ENCODE peak calls at places on chromosomes 6 and 20, in five cellular contexts. S is A549, R is body of pancreas, Z is adrenal gland, A is IMR-90. Q is an unnamed sample. For H3K4me1, the result is how much of the 10 kb centered on the place peaks cover.

GRCh38 chr20:34220581-34220980 is 20.6 kb upstream of the ASIP start:
- DNase-seq in S (no peak), R (no peak), A (peak), Z (no peak), Q (no peak)

GRCh38 chr6:138540468-138540867 is 41.2 kb upstream of the NHSL1 start:
- DNase-seq in A (peak), Z (no peak), R (no peak), S (no peak), Q (no peak)

GRCh38 chr6:25863360-25863759 is 10.7 kb downstream of the SLC17A3 start:
- DNase-seq in A (no peak), R (no peak), S (no peak), Z (no peak), Q (no peak)

GRCh38 chr20:47551841-47552240 is 50.2 kb downstream of the NCOA3 start:
- DNase-seq in A (no peak), S (peak), Z (no peak), R (peak), Q (no peak)

GRCh38 chr6:150417899-150418824 is 49.4 kb downstream of the IYD start:
- DNase-seq in S (peak), Z (peak), R (peak), A (peak), Q (no peak)

GRCh38 chr6:81075974-81076373 is 676.5 kb downstream of the TENT5A start:
- DNase-seq in R (no peak), S (no peak), Z (no peak), A (peak), Q (no peak)

GRCh38 chr6:150934380-150934779 is 68.9 kb downstream of the MTHFD1L start:
- DNase-seq in S (peak), R (no peak), Z (no peak), A (peak), Q (no peak)

GRCh38 chr6:43838276-43839036 is 68.4 kb downstream of the VEGFA start:
- DNase-seq in A (peak), S (peak), R (peak), Z (peak), Q (peak)

GRCh38 chr20:56373942-56374341 is 15.2 kb downstream of the FAM210B start:
- DNase-seq in A (peak), S (peak), R (peak), Z (no peak), Q (no peak)

GRCh38 chr20:48563191-48563884 is 264.5 kb downstream of the PREX1 start:
- DNase-seq in S (no peak), R (no peak), Z (no peak), A (no peak), Q (no peak)

GRCh38 chr6:166434336-166434735 is 51.6 kb upstream of the MPC1 start:
- DNase-seq in R (no peak), Z (no peak), S (no peak), A (no peak), Q (peak)

GRCh38 chr20:56111951-56112730 is 106.8 kb upstream of the CBLN4 start:
- DNase-seq in A (no peak), R (no peak), Z (no peak), S (no peak), Q (no peak)

GRCh38 chr6:9292975-9293374 is 857.6 kb upstream of the SLC35B3 start:
- DNase-seq in S (no peak), R (no peak), Z (no peak), A (peak), Q (no peak)

GRCh38 chr6:70234561-70235236 is 68.2 kb downstream of the COL9A1 start:
- DNase-seq in Z (no peak), S (no peak), R (no peak), A (no peak), Q (no peak)

GRCh38 chr6:19210849-19211590 is 626.1 kb upstream of the ID4 start:
- DNase-seq in S (peak), A (no peak), R (peak), Z (no peak), Q (no peak)

GRCh38 chr6:105372862-105373182 is 30.1 kb downstream of the PREP start:
- DNase-seq in S (no peak), R (no peak), A (no peak), Z (no peak), Q (peak)

GRCh38 chr20:13259921-13260320 is 38.8 kb downstream of the ISM1 start:
- DNase-seq in A (no peak), Z (no peak), S (no peak), R (peak), Q (no peak)

GRCh38 chr20:38302721-38303120 is 1.2 kb upstream of the BPI start:
- DNase-seq in Z (no peak), S (no peak), R (no peak), A (no peak), Q (no peak)
- H3K4me1 ChIP-seq in Z (under half), S (under half), R (under half), A (under half), Q (under half)

GRCh38 chr6:331622-332521 is 39.6 kb downstream of the DUSP22 start:
- DNase-seq in A (no peak), R (no peak), S (no peak), Z (no peak), Q (no peak)
- TF ChIP-seq POLR2A in A (no peak), R (no peak), S (no peak), Z (no peak), Q (no peak)

GRCh38 chr6:136011475-136011874 is 160.0 kb downstream of the PDE7B start:
- DNase-seq in S (no peak), Z (no peak), A (peak), R (no peak), Q (no peak)
- H3K4me1 ChIP-seq in S (half or more), Z (under half), A (under half), R (under half), Q (under half)

GRCh38 chr6:111483736-111484654 is 977 bp upstream of the REV3L start:
- DNase-seq in A (peak), R (peak), S (peak), Z (peak), Q (peak)
- TF ChIP-seq POLR2A in A (peak), R (peak), S (peak), Z (peak), Q (no peak)

DNA sequence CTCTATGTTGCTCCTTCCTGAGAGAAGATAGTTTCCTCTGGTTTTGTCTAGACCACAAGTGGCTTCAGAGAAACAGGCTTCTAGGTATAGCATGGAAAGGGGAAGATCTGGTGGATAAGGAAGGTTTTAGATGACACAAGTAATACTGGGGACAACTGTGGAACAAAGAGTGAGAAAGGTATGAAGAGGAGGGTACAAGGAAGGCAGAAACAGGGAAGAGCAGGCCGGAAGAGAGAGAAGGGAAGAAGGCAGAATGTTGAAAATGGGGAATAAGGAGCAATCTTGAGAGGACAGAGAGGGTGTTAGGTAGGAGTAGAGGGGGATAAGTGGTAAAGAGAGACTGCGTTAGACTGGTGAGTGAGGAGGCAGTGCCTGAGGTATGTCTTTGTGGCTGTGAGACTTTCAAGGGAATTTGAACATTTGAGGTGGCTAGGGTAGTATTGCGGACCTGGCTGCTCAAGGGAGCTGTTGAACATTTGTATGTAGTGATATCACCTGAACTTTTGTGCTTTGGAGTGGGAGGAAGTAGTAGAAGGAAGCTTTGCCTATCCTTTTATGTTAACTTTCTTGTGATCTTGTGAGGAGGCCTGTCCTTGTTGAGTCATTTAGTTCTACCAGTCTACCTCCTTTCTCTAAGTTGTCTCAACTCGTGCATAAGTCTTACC is 69.5 kb downstream of the FOXO3 start:
- DNase-seq in S (no peak), R (no peak), A (peak), Z (no peak), Q (no peak)
- H3K4me1 ChIP-seq in S (under half), R (half or more), A (under half), Z (under half), Q (half or more)

DNA sequence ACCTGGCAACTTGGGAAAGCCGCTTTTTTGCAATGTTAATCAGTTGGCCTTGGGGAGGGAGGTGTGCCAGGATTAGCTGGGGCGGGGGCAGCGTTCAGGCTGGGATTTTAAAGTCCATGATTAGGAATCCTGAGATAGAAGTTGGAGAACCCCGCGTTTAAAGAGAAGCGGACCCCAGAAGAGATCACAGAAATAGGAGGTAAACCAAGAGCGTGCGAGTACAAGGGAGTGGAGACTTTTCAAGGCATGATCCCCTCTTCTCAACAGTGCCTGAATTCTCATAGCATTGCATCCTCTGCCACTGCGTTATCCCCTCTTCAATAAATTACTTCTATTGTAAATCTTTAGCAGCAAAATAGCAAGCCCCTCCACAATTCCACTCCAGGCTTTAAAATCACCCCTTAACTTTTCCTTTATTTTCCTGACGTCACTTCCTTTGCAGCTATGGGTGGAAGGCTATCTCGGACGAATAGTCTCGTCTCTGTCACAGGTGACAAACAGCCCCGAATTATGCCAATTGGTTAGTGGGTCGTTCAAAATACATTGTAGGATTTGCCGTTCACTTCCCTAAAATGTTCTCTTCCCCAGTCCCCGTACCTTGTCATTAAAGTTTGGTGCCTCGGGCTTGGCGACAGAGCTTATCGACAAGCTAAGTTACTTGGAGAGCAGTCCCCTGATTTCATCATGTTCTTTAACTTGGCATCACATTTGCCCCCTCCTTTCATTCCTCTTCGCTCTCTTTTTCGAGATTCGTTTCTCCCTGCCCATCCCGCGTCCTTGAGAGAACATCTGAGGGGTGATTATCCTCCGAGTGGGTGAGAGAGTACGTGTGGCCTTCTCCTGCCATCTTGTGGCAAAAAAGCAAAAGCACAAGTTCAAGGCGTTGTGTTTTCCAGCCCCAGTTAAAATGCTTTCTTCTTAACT is 17.1 kb downstream of the OR2B2 start:
- DNase-seq in Z (peak), S (peak), A (peak), R (peak), Q (peak)
- TF ChIP-seq POLR2A in Z (no peak), S (no peak), A (no peak), R (peak), Q (no peak)

Q was measured in stomach.